ENCODE peak calls at places on chromosomes 1 and 21, in nine cellular contexts. K is activated T-helper 1 cell treated with anti-CD3 and anti-CD28 coated beads, Interleukin-12 subunit alpha, Interleukin-12 subunit beta, Interleukin-2, Interleukin-4 antibody, amounts not matched to agents 30 ng/mL and 10 ng/mL and 1 ng/mL, durations not matched to agents 14 hours and 24 hours and 36 hours; B is cerebellar cortex; C is astrocyte of the spinal cord; L is iris pigment epithelial cell; S is substantia nigra; N is epithelial cell of proximal tubule; E is NCI-H69; I is nucleus accumbens. X is an unnamed sample.

GRCh38 chr1:77218477-77219165 is 609 bp downstream of the PIGK start:
- DNase-seq in K (no peak), B (peak), C (no peak), L (peak), S (no peak), N (no peak), E (peak), I (no peak), X (no peak)

GRCh38 chr1:56904706-56905105 is 50.1 kb downstream of the C8A start:
- DNase-seq in K (no peak), B (no peak), C (no peak), L (no peak), S (no peak), N (no peak), E (no peak), I (no peak), X (no peak)

GRCh38 chr1:36224537-36225297 is 474 bp downstream of the THRAP3 start:
- DNase-seq in K (no peak), B (peak), C (peak), L (peak), S (no peak), N (no peak), E (peak), I (no peak), X (peak)

GRCh38 chr1:166852918-166853317 is 13.6 kb downstream of the POGK start:
- DNase-seq in K (no peak), B (no peak), C (no peak), L (no peak), S (no peak), N (no peak), E (peak), I (no peak), X (no peak)

GRCh38 chr1:47196622-47197021 is 6.8 kb upstream of the PDZK1IP1 start:
- DNase-seq in K (no peak), B (no peak), C (no peak), L (no peak), S (no peak), N (no peak), E (no peak), I (peak), X (no peak)

GRCh38 chr1:33342041-33342723 is 21.3 kb upstream of the A3GALT2 start:
- DNase-seq in K (no peak), B (no peak), C (peak), L (peak), S (peak), N (peak), E (peak), I (peak), X (peak)

GRCh38 chr1:17207540-17207939 is 2.6 kb downstream of the PADI1 start:
- DNase-seq in K (no peak), B (no peak), C (no peak), L (no peak), S (no peak), N (no peak), E (no peak), I (no peak), X (no peak)

GRCh38 chr1:205470131-205470530 is 14.3 kb upstream of the BLACAT1 start:
- DNase-seq in K (no peak), B (no peak), C (no peak), L (no peak), S (no peak), N (no peak), E (no peak), I (no peak), X (no peak)

GRCh38 chr1:90919900-90920299 is 101.9 kb downstream of the ZNF644 start:
- DNase-seq in K (no peak), B (peak), C (no peak), L (peak), S (no peak), N (no peak), E (peak), I (no peak), X (no peak)

GRCh38 chr1:20493839-20494608 is 8.0 kb upstream of the CAMK2N1 start:
- DNase-seq in K (peak), B (peak), C (peak), L (peak), S (peak), N (peak), E (peak), I (peak), X (peak)

GRCh38 chr1:48338257-48338656 is 115.7 kb downstream of the SLC5A9 start:
- DNase-seq in K (no peak), B (no peak), C (no peak), L (no peak), S (no peak), N (no peak), E (no peak), I (no peak), X (no peak)

GRCh38 chr1:205812878-205813754 is at the start of gene SLC41A1:
- DNase-seq in K (peak), B (peak), C (peak), L (peak), S (peak), N (no peak), E (peak), I (peak), X (peak)

GRCh38 chr1:234001817-234002216 is 97.3 kb downstream of the SLC35F3 start:
- DNase-seq in K (no peak), B (no peak), C (no peak), L (no peak), S (no peak), N (no peak), E (peak), I (no peak), X (no peak)

GRCh38 chr21:36059823-36060158 is 535 bp downstream of the SETD4 start:
- DNase-seq in K (no peak), B (no peak), C (no peak), L (no peak), S (no peak), N (no peak), E (no peak), I (peak), X (peak)

GRCh38 chr1:233113009-233113712 is 162.8 kb downstream of the NTPCR start:
- DNase-seq in K (peak), B (peak), C (peak), L (peak), S (no peak), N (peak), E (no peak), I (peak), X (peak)

GRCh38 chr1:187987236-187987776 is 1158.6 kb downstream of the PLA2G4A start:
- DNase-seq in K (no peak), B (no peak), C (no peak), L (no peak), S (no peak), N (no peak), E (no peak), I (no peak), X (no peak)

GRCh38 chr1:110524311-110525249 is 5.6 kb upstream of the KCNA10 start:
- DNase-seq in K (peak), B (peak), C (peak), L (peak), S (no peak), N (no peak), E (peak), I (peak), X (peak)

GRCh38 chr1:1349256-1350012 is at the start of gene DVL1:
- DNase-seq in K (peak), B (peak), C (peak), L (peak), S (no peak), N (no peak), E (peak), I (peak), X (no peak)

GRCh38 chr1:76021816-76022215 is 52.7 kb upstream of the ST6GALNAC3 start:
- DNase-seq in K (no peak), B (no peak), C (no peak), L (peak), S (no peak), N (no peak), E (no peak), I (no peak), X (no peak)

GRCh38 chr21:36788116-36788515 is 89.2 kb downstream of the SIM2 start:
- DNase-seq in K (no peak), B (no peak), C (no peak), L (peak), S (no peak), N (no peak), E (no peak), I (no peak), X (no peak)

GRCh38 chr1:4563586-4563985 is 90.8 kb upstream of the AJAP1 start:
- DNase-seq in K (no peak), B (no peak), C (no peak), L (no peak), S (no peak), N (no peak), E (no peak), I (no peak), X (no peak)

GRCh38 chr1:193140254-193140653 is 18.4 kb downstream of the CDC73 start:
- DNase-seq in K (no peak), B (no peak), C (no peak), L (no peak), S (no peak), N (no peak), E (no peak), I (no peak), X (no peak)

GRCh38 chr1:27348861-27349783 is 7.3 kb downstream of the SYTL1 start:
- DNase-seq in K (no peak), B (peak), C (peak), L (peak), S (no peak), N (no peak), E (peak), I (no peak), X (no peak)

GRCh38 chr1:8429549-8430105 is 111.7 kb downstream of the SLC45A1 start:
- DNase-seq in K (no peak), B (peak), C (no peak), L (no peak), S (no peak), N (no peak), E (no peak), I (no peak), X (no peak)

GRCh38 chr21:33202464-33203363 is 27.0 kb upstream of the IFNAR2 start:
- DNase-seq in K (no peak), B (no peak), C (no peak), L (no peak), S (no peak), N (no peak), E (peak), I (no peak), X (no peak)

GRCh38 chr1:38962113-38962512 is 20.5 kb upstream of the RHBDL2 start:
- DNase-seq in K (no peak), B (no peak), C (peak), L (peak), S (no peak), N (no peak), E (no peak), I (no peak), X (no peak)

GRCh38 chr1:117735045-117735992 is 129.5 kb downstream of the TENT5C start:
- DNase-seq in K (peak), B (no peak), C (peak), L (peak), S (no peak), N (no peak), E (peak), I (no peak), X (peak)

GRCh38 chr1:113660053-113660452 is 99.2 kb downstream of the PHTF1 start:
- DNase-seq in K (no peak), B (no peak), C (no peak), L (no peak), S (no peak), N (no peak), E (peak), I (peak), X (no peak)

GRCh38 chr1:74596770-74597169 is 76.8 kb downstream of the ERICH3 start:
- DNase-seq in K (no peak), B (no peak), C (no peak), L (no peak), S (no peak), N (no peak), E (peak), I (no peak), X (no peak)

GRCh38 chr1:22586356-22587130 is 23.3 kb downstream of the EPHA8 start:
- DNase-seq in K (no peak), B (no peak), C (no peak), L (no peak), S (no peak), N (no peak), E (no peak), I (no peak), X (no peak)

GRCh38 chr1:41221995-41222991 is 19.8 kb downstream of the SCMH1 start:
- DNase-seq in K (no peak), B (no peak), C (peak), L (peak), S (no peak), N (no peak), E (peak), I (no peak), X (no peak)

GRCh38 chr1:22500476-22500875 is 48.8 kb downstream of the ZBTB40 start:
- DNase-seq in K (no peak), B (no peak), C (peak), L (peak), S (no peak), N (peak), E (peak), I (no peak), X (no peak)

GRCh38 chr1:206674745-206675175 is 9.9 kb upstream of the MAPKAPK2 start:
- DNase-seq in K (no peak), B (no peak), C (peak), L (peak), S (no peak), N (peak), E (peak), I (no peak), X (no peak)

GRCh38 chr1:48492392-48492791 is 20.4 kb upstream of the SPATA6 start:
- DNase-seq in K (no peak), B (no peak), C (no peak), L (no peak), S (no peak), N (no peak), E (peak), I (no peak), X (no peak)

GRCh38 chr1:72643142-72643541 is 360.8 kb upstream of the NEGR1 start:
- DNase-seq in K (no peak), B (no peak), C (no peak), L (no peak), S (no peak), N (no peak), E (no peak), I (no peak), X (no peak)

GRCh38 chr1:186530104-186530503 is 69.2 kb upstream of the PDC start:
- DNase-seq in K (no peak), B (no peak), C (peak), L (peak), S (no peak), N (no peak), E (no peak), I (no peak), X (no peak)

GRCh38 chr21:25240974-25241373 is 366.3 kb downstream of the MRPL39 start:
- DNase-seq in K (no peak), B (no peak), C (no peak), L (no peak), S (no peak), N (no peak), E (no peak), I (no peak), X (no peak)

X was measured in SW 1271.